ENCODE peak calls at places on chromosomes 1 and 21, in seven cellular contexts. Y, R, Z, F, J, Q and U are unnamed samples.

GRCh38 chr21:42567181-42567560 is 53.5 kb downstream of the SLC37A1 start:
- DNase-seq in Z (no peak), J (no peak), Y (no peak), F (no peak), Q (no peak), R (no peak), U (no peak)

GRCh38 chr1:66553846-66554245 is 19.9 kb downstream of the SGIP1 start:
- DNase-seq in F (no peak), R (no peak), Q (no peak), Z (no peak), J (no peak), Y (no peak), U (no peak)

GRCh38 chr1:116514708-116515525 is 55.9 kb downstream of the CD58 start:
- DNase-seq in R (peak), F (peak), Y (peak), J (peak), Q (no peak), Z (peak), U (no peak)

GRCh38 chr1:178310685-178311105 is 186.1 kb downstream of the CLEC20A start:
- DNase-seq in F (no peak), J (peak), Y (peak), Q (no peak), R (peak), Z (peak), U (no peak)

GRCh38 chr1:63643926-63644325 is 50.7 kb downstream of the PGM1 start:
- DNase-seq in Y (no peak), F (no peak), J (no peak), Z (no peak), R (no peak), Q (no peak), U (no peak)

GRCh38 chr1:210801501-210801900 is 332.4 kb downstream of the KCNH1 start:
- DNase-seq in J (no peak), R (no peak), Y (no peak), Z (no peak), Q (no peak), F (no peak), U (no peak)

GRCh38 chr1:174960362-174960761 is 39.4 kb upstream of the CACYBP start:
- DNase-seq in Z (no peak), R (no peak), F (no peak), Y (no peak), J (no peak), Q (no peak), U (no peak)

GRCh38 chr1:243501002-243501401 is 245.2 kb downstream of the SDCCAG8 start:
- DNase-seq in Y (peak), R (no peak), F (no peak), Z (no peak), Q (no peak), J (no peak), U (no peak)

GRCh38 chr1:228259368-228259894 is 51.6 kb downstream of the OBSCN start:
- DNase-seq in J (no peak), Q (no peak), Y (no peak), F (no peak), Z (no peak), R (no peak), U (no peak)

GRCh38 chr1:36699113-36699512 is 216.4 kb upstream of the CSF3R start:
- DNase-seq in Y (no peak), Z (no peak), F (no peak), R (no peak), Q (no peak), J (no peak), U (no peak)